ENCODE peak calls at places on chromosomes 16 and 17, in seven cellular contexts. One of them, this sample, is unnamed.

GRCh38 chr17:67422887-67423286 is 45.8 kb downstream of the PITPNC1 start:
- DNase-seq in WTC11: no peak
- DNase-seq in SW480: no peak
- DNase-seq in gastrocnemius medialis: no peak
- DNase-seq in stimulated activated CD4-positive, alpha-beta T cell treated with anti-CD3 and anti-CD28 coated beads, Interleukin-1b, Interleukin-23, amount 100 ng/mL, for 24 hours: no peak
- DNase-seq in activated T-cell treated with anti-CD3 and anti-CD28 coated beads for 1 hour: no peak
- DNase-seq in HFF-Myc: no peak
- DNase-seq in this sample: no peak

GRCh38 chr16:77873066-77873465 is 84.7 kb downstream of the VAT1L start:
- DNase-seq in WTC11: no peak
- DNase-seq in SW480: no peak
- DNase-seq in gastrocnemius medialis: no peak
- DNase-seq in stimulated activated CD4-positive, alpha-beta T cell treated with anti-CD3 and anti-CD28 coated beads, Interleukin-1b, Interleukin-23, amount 100 ng/mL, for 24 hours: no peak
- DNase-seq in activated T-cell treated with anti-CD3 and anti-CD28 coated beads for 1 hour: no peak
- DNase-seq in HFF-Myc: no peak
- DNase-seq in this sample: no peak

GRCh38 chr16:49089533-49089932 is 192.1 kb downstream of the CBLN1 start:
- DNase-seq in WTC11: no peak
- DNase-seq in SW480: no peak
- DNase-seq in gastrocnemius medialis: no peak
- DNase-seq in stimulated activated CD4-positive, alpha-beta T cell treated with anti-CD3 and anti-CD28 coated beads, Interleukin-1b, Interleukin-23, amount 100 ng/mL, for 24 hours: no peak
- DNase-seq in activated T-cell treated with anti-CD3 and anti-CD28 coated beads for 1 hour: no peak
- DNase-seq in HFF-Myc: no peak
- DNase-seq in this sample: no peak

GRCh38 chr16:67040906-67041305 is 12.0 kb downstream of the CBFB start:
- DNase-seq in WTC11: no peak
- DNase-seq in SW480: no peak
- DNase-seq in gastrocnemius medialis: no peak
- DNase-seq in stimulated activated CD4-positive, alpha-beta T cell treated with anti-CD3 and anti-CD28 coated beads, Interleukin-1b, Interleukin-23, amount 100 ng/mL, for 24 hours: no peak
- DNase-seq in activated T-cell treated with anti-CD3 and anti-CD28 coated beads for 1 hour: no peak
- DNase-seq in HFF-Myc: no peak
- DNase-seq in this sample: no peak

GRCh38 chr17:47696717-47697642 is 3.0 kb downstream of the TBKBP1 start:
- DNase-seq in WTC11: no peak
- DNase-seq in SW480: no peak
- DNase-seq in gastrocnemius medialis: peak
- DNase-seq in stimulated activated CD4-positive, alpha-beta T cell treated with anti-CD3 and anti-CD28 coated beads, Interleukin-1b, Interleukin-23, amount 100 ng/mL, for 24 hours: no peak
- DNase-seq in activated T-cell treated with anti-CD3 and anti-CD28 coated beads for 1 hour: no peak
- DNase-seq in HFF-Myc: no peak
- DNase-seq in this sample: no peak

GRCh38 chr17:72069744-72070143 is 51.1 kb upstream of the SOX9 start:
- DNase-seq in WTC11: no peak
- DNase-seq in SW480: no peak
- DNase-seq in gastrocnemius medialis: no peak
- DNase-seq in stimulated activated CD4-positive, alpha-beta T cell treated with anti-CD3 and anti-CD28 coated beads, Interleukin-1b, Interleukin-23, amount 100 ng/mL, for 24 hours: no peak
- DNase-seq in activated T-cell treated with anti-CD3 and anti-CD28 coated beads for 1 hour: no peak
- DNase-seq in HFF-Myc: no peak
- DNase-seq in this sample: no peak

GRCh38 chr16:87062569-87063442 is 254.4 kb downstream of the C16orf95 start:
- DNase-seq in WTC11: peak
- DNase-seq in SW480: peak
- DNase-seq in gastrocnemius medialis: peak
- DNase-seq in stimulated activated CD4-positive, alpha-beta T cell treated with anti-CD3 and anti-CD28 coated beads, Interleukin-1b, Interleukin-23, amount 100 ng/mL, for 24 hours: peak
- DNase-seq in activated T-cell treated with anti-CD3 and anti-CD28 coated beads for 1 hour: peak
- DNase-seq in HFF-Myc: no peak
- DNase-seq in this sample: peak

GRCh38 chr16:11034005-11034404 is 89.6 kb downstream of the CLEC16A start:
- DNase-seq in WTC11: no peak
- DNase-seq in SW480: no peak
- DNase-seq in gastrocnemius medialis: peak
- DNase-seq in stimulated activated CD4-positive, alpha-beta T cell treated with anti-CD3 and anti-CD28 coated beads, Interleukin-1b, Interleukin-23, amount 100 ng/mL, for 24 hours: no peak
- DNase-seq in activated T-cell treated with anti-CD3 and anti-CD28 coated beads for 1 hour: no peak
- DNase-seq in HFF-Myc: peak
- DNase-seq in this sample: no peak

GRCh38 chr17:32976131-32976530 is 15.5 kb upstream of the SPACA3 start:
- DNase-seq in WTC11: no peak
- DNase-seq in SW480: no peak
- DNase-seq in gastrocnemius medialis: no peak
- DNase-seq in stimulated activated CD4-positive, alpha-beta T cell treated with anti-CD3 and anti-CD28 coated beads, Interleukin-1b, Interleukin-23, amount 100 ng/mL, for 24 hours: no peak
- DNase-seq in activated T-cell treated with anti-CD3 and anti-CD28 coated beads for 1 hour: no peak
- DNase-seq in HFF-Myc: no peak
- DNase-seq in this sample: no peak

GRCh38 chr17:81339180-81339501 is 44.0 kb upstream of the SLC38A10 start:
- DNase-seq in WTC11: peak
- DNase-seq in SW480: no peak
- DNase-seq in gastrocnemius medialis: no peak
- DNase-seq in stimulated activated CD4-positive, alpha-beta T cell treated with anti-CD3 and anti-CD28 coated beads, Interleukin-1b, Interleukin-23, amount 100 ng/mL, for 24 hours: no peak
- DNase-seq in activated T-cell treated with anti-CD3 and anti-CD28 coated beads for 1 hour: no peak
- DNase-seq in HFF-Myc: no peak
- DNase-seq in this sample: no peak